ENCODE peak calls at places on chromosome 20, in ten cellular contexts. K, C, I, Q, H, M, U, F, Z and V are unnamed samples.

GRCh38 chr20:63592661-63593060 is 18.6 kb upstream of the HELZ2 start:
- DNase-seq in K (no peak), C (no peak), I (no peak), Q (no peak), H (no peak), M (no peak), U (peak), F (no peak), Z (no peak), V (no peak)

GRCh38 chr20:4508773-4509172 is 212.9 kb upstream of the PRND start:
- DNase-seq in K (no peak), C (no peak), I (no peak), Q (no peak), H (no peak), M (no peak), U (no peak), F (no peak), Z (peak), V (no peak)

GRCh38 chr20:46715292-46715756 is 5.9 kb downstream of the SLC2A10 start:
- DNase-seq in K (no peak), C (no peak), I (peak), Q (no peak), H (no peak), M (no peak), U (no peak), F (no peak), Z (peak), V (peak)

GRCh38 chr20:3935295-3935955 is 46.2 kb downstream of the PANK2 start:
- DNase-seq in K (no peak), C (no peak), I (no peak), Q (no peak), H (no peak), M (no peak), U (no peak), F (no peak), Z (no peak), V (no peak)

GRCh38 chr20:53859684-53860083 is 210.7 kb downstream of the BCAS1 start:
- DNase-seq in K (no peak), C (no peak), I (no peak), Q (no peak), H (no peak), M (no peak), U (peak), F (no peak), Z (no peak), V (no peak)

GRCh38 chr20:62593616-62594015 is 48.7 kb upstream of the SLCO4A1 start:
- DNase-seq in K (no peak), C (no peak), I (no peak), Q (no peak), H (no peak), M (no peak), U (no peak), F (no peak), Z (no peak), V (no peak)

GRCh38 chr20:63060057-63060991 is 53.6 kb upstream of the BHLHE23 start:
- DNase-seq in K (peak), C (no peak), I (peak), Q (no peak), H (no peak), M (peak), U (peak), F (no peak), Z (no peak), V (peak)

GRCh38 chr20:36585410-36586125 is 12.2 kb downstream of the TGIF2 start:
- DNase-seq in K (peak), C (no peak), I (no peak), Q (no peak), H (no peak), M (peak), U (no peak), F (no peak), Z (peak), V (no peak)

GRCh38 chr20:56558968-56559367 is 25.9 kb downstream of the FAM209B start:
- DNase-seq in K (peak), C (no peak), I (no peak), Q (no peak), H (no peak), M (no peak), U (no peak), F (no peak), Z (no peak), V (no peak)

GRCh38 chr20:32820698-32821378 is 1.1 kb downstream of the MAPRE1 start:
- DNase-seq in K (no peak), C (no peak), I (peak), Q (no peak), H (no peak), M (no peak), U (no peak), F (no peak), Z (no peak), V (no peak)

GRCh38 chr20:17571967-17572638 is 2.2 kb downstream of the DSTN start:
- DNase-seq in K (peak), C (no peak), I (no peak), Q (no peak), H (no peak), M (peak), U (no peak), F (no peak), Z (no peak), V (no peak)

GRCh38 chr20:31967830-31968249 is at the start of gene XKR7:
- DNase-seq in K (no peak), C (no peak), I (no peak), Q (peak), H (no peak), M (peak), U (no peak), F (peak), Z (no peak), V (no peak)

GRCh38 chr20:57167971-57168693 is 98.3 kb downstream of the BMP7 start:
- DNase-seq in K (no peak), C (no peak), I (peak), Q (no peak), H (peak), M (no peak), U (no peak), F (no peak), Z (peak), V (no peak)

GRCh38 chr20:63519765-63520593 is 586 bp upstream of the PPDPF start:
- DNase-seq in K (peak), C (peak), I (peak), Q (peak), H (peak), M (peak), U (peak), F (no peak), Z (no peak), V (peak)

GRCh38 chr20:57638173-57638894 is 18.1 kb upstream of the ZBP1 start:
- DNase-seq in K (no peak), C (no peak), I (no peak), Q (no peak), H (no peak), M (no peak), U (no peak), F (no peak), Z (no peak), V (no peak)

GRCh38 chr20:33007376-33008335 is at the start of gene BPIFB2:
- DNase-seq in K (no peak), C (no peak), I (no peak), Q (no peak), H (no peak), M (no peak), U (no peak), F (no peak), Z (no peak), V (no peak)

GRCh38 chr20:63775096-63775978 is 35.8 kb downstream of the SLC2A4RG start:
- DNase-seq in K (no peak), C (no peak), I (no peak), Q (peak), H (peak), M (no peak), U (peak), F (no peak), Z (peak), V (peak)

GRCh38 chr20:36629719-36630340 is 16.2 kb downstream of the SLA2 start:
- DNase-seq in K (no peak), C (peak), I (no peak), Q (no peak), H (no peak), M (no peak), U (no peak), F (no peak), Z (no peak), V (no peak)

GRCh38 chr20:50519036-50519780 is 9.0 kb downstream of the PTPN1 start:
- DNase-seq in K (no peak), C (no peak), I (no peak), Q (no peak), H (no peak), M (no peak), U (no peak), F (no peak), Z (no peak), V (no peak)

GRCh38 chr20:38255389-38255788 is 5.1 kb downstream of the KIAA1755 start:
- DNase-seq in K (no peak), C (no peak), I (no peak), Q (no peak), H (no peak), M (no peak), U (peak), F (no peak), Z (no peak), V (peak)

GRCh38 chr20:36881888-36882287 is 6.0 kb downstream of the TLDC2 start:
- DNase-seq in K (peak), C (peak), I (no peak), Q (no peak), H (no peak), M (no peak), U (no peak), F (no peak), Z (no peak), V (no peak)

GRCh38 chr20:63809856-63810255 is 21.2 kb downstream of the ZBTB46 start:
- DNase-seq in K (no peak), C (no peak), I (no peak), Q (no peak), H (no peak), M (no peak), U (no peak), F (no peak), Z (no peak), V (no peak)

GRCh38 chr20:21134883-21135493 is 9.1 kb downstream of the KIZ start:
- DNase-seq in K (no peak), C (no peak), I (no peak), Q (no peak), H (no peak), M (no peak), U (no peak), F (no peak), Z (no peak), V (no peak)

GRCh38 chr20:63560333-63560805 is 6.4 kb downstream of the FNDC11 start:
- DNase-seq in K (no peak), C (no peak), I (no peak), Q (no peak), H (no peak), M (no peak), U (no peak), F (no peak), Z (no peak), V (no peak)

GRCh38 chr20:9015984-9016324 is 52.9 kb upstream of the PLCB4 start:
- DNase-seq in K (no peak), C (no peak), I (no peak), Q (no peak), H (no peak), M (no peak), U (no peak), F (no peak), Z (no peak), V (no peak)

GRCh38 chr20:1333462-1334369 is 4.8 kb upstream of the SDCBP2 start:
- DNase-seq in K (no peak), C (no peak), I (no peak), Q (no peak), H (no peak), M (no peak), U (no peak), F (no peak), Z (no peak), V (peak)

GRCh38 chr20:17843246-17844132 is 125.1 kb downstream of the SNX5 start:
- DNase-seq in K (peak), C (no peak), I (peak), Q (no peak), H (no peak), M (no peak), U (no peak), F (no peak), Z (no peak), V (no peak)

GRCh38 chr20:41692479-41693135 is 74.4 kb upstream of the CHD6 start:
- DNase-seq in K (peak), C (peak), I (peak), Q (peak), H (peak), M (peak), U (peak), F (peak), Z (peak), V (peak)

GRCh38 chr20:36847009-36847709 is 28.8 kb upstream of the TLDC2 start:
- DNase-seq in K (peak), C (no peak), I (no peak), Q (no peak), H (no peak), M (no peak), U (peak), F (no peak), Z (no peak), V (peak)

GRCh38 chr20:57435498-57436222 is 44.5 kb downstream of the RBM38 start:
- DNase-seq in K (peak), C (no peak), I (peak), Q (peak), H (no peak), M (peak), U (peak), F (peak), Z (no peak), V (peak)

GRCh38 chr20:61561111-61561830 is 309.2 kb downstream of the CDH4 start:
- DNase-seq in K (no peak), C (no peak), I (no peak), Q (no peak), H (no peak), M (no peak), U (no peak), F (no peak), Z (no peak), V (no peak)

GRCh38 chr20:13765299-13765698 is 19.4 kb downstream of the ESF1 start:
- DNase-seq in K (peak), C (no peak), I (no peak), Q (no peak), H (no peak), M (no peak), U (no peak), F (no peak), Z (no peak), V (no peak)

GRCh38 chr20:56826971-56827645 is 198.0 kb downstream of the TFAP2C start:
- DNase-seq in K (peak), C (no peak), I (no peak), Q (no peak), H (no peak), M (no peak), U (no peak), F (no peak), Z (no peak), V (no peak)

GRCh38 chr20:52137850-52138249 is 53.7 kb downstream of the ZFP64 start:
- DNase-seq in K (no peak), C (no peak), I (no peak), Q (no peak), H (no peak), M (no peak), U (no peak), F (no peak), Z (no peak), V (no peak)

GRCh38 chr20:62121776-62122658 is at the start of gene LSM14B:
- DNase-seq in K (peak), C (peak), I (peak), Q (peak), H (peak), M (peak), U (peak), F (peak), Z (peak), V (peak)

GRCh38 chr20:58481541-58482021 is 33.6 kb downstream of the APCDD1L start:
- DNase-seq in K (peak), C (peak), I (peak), Q (no peak), H (peak), M (no peak), U (peak), F (no peak), Z (peak), V (no peak)

GRCh38 chr20:10508060-10508459 is 73.0 kb downstream of the SLX4IP start:
- DNase-seq in K (no peak), C (no peak), I (no peak), Q (no peak), H (no peak), M (no peak), U (no peak), F (no peak), Z (no peak), V (no peak)

GRCh38 chr20:59013959-59014608 is 5.1 kb upstream of the TUBB1 start:
- DNase-seq in K (no peak), C (no peak), I (no peak), Q (no peak), H (no peak), M (no peak), U (no peak), F (no peak), Z (no peak), V (no peak)

GRCh38 chr20:53695797-53696527 is 102.3 kb upstream of the ZNF217 start:
- DNase-seq in K (no peak), C (no peak), I (no peak), Q (no peak), H (no peak), M (no peak), U (no peak), F (no peak), Z (no peak), V (peak)

GRCh38 chr20:13142143-13142542 is 78.9 kb upstream of the ISM1 start:
- DNase-seq in K (no peak), C (no peak), I (no peak), Q (no peak), H (no peak), M (no peak), U (no peak), F (no peak), Z (no peak), V (no peak)